ENCODE peak calls at places on chromosomes 7 and 10, in four cellular contexts. S is transverse colon, L is tibial artery, Q is spleen. O is an unnamed sample.

GRCh38 chr7:30549933-30550493 is 44.7 kb upstream of the GARS1 start:
- DNase-seq in Q (no peak), L (no peak), S (no peak), O (peak)

GRCh38 chr7:41425926-41426325 is 277.0 kb downstream of the INHBA start:
- DNase-seq in L (no peak), S (no peak), Q (no peak), O (peak)

GRCh38 chr10:96276831-96277230 is 5.5 kb upstream of the BLNK start:
- DNase-seq in L (no peak), Q (no peak), S (no peak), O (no peak)

GRCh38 chr7:52705768-52706167 is 329.7 kb upstream of the POM121L12 start:
- DNase-seq in Q (no peak), L (no peak), S (no peak), O (no peak)

GRCh38 chr7:46034056-46034768 is 113.1 kb upstream of the IGFBP3 start:
- DNase-seq in L (no peak), Q (no peak), S (no peak), O (no peak)

GRCh38 chr7:117809958-117810357 is 63.3 kb downstream of the CTTNBP2 start:
- DNase-seq in L (no peak), Q (no peak), S (no peak), O (no peak)

GRCh38 chr10:123157210-123157609 is 3.0 kb downstream of the BUB3 start:
- DNase-seq in L (no peak), Q (no peak), S (no peak), O (no peak)

GRCh38 chr7:13151982-13152381 is 464.5 kb downstream of the ARL4A start:
- DNase-seq in Q (no peak), L (no peak), S (no peak), O (no peak)

GRCh38 chr7:106313456-106313891 is 28.7 kb upstream of the NAMPT start:
- DNase-seq in L (no peak), S (no peak), Q (no peak), O (no peak)

GRCh38 chr7:149882264-149883048 is 8.7 kb downstream of the ATP6V0E2 start:
- DNase-seq in S (no peak), L (no peak), Q (no peak), O (no peak)

GRCh38 chr7:120272261-120272895 is 597 bp upstream of the KCND2 start:
- DNase-seq in Q (no peak), S (no peak), L (no peak), O (peak)

GRCh38 chr10:117662790-117663540 is 120.4 kb downstream of the EMX2 start:
- DNase-seq in S (no peak), L (no peak), Q (no peak), O (no peak)

GRCh38 chr7:139588632-139589031 is 65.1 kb downstream of the CLEC2L start:
- DNase-seq in L (no peak), S (no peak), Q (peak), O (no peak)

GRCh38 chr7:79998343-79998742 is 136.3 kb upstream of the GNAI1 start:
- DNase-seq in S (no peak), Q (no peak), L (no peak), O (no peak)

GRCh38 chr7:23347682-23348180 is 48.6 kb downstream of the MALSU1 start:
- DNase-seq in Q (no peak), S (no peak), L (no peak), O (peak)

GRCh38 chr7:79090543-79090942 is 362.9 kb downstream of the MAGI2 start:
- DNase-seq in L (no peak), S (no peak), Q (no peak), O (no peak)

GRCh38 chr7:36765605-36766004 is 41.3 kb upstream of the AOAH start:
- DNase-seq in Q (no peak), S (no peak), L (no peak), O (no peak)

GRCh38 chr7:138091073-138091472 is 14.8 kb downstream of the AKR1D1 start:
- DNase-seq in L (no peak), Q (no peak), S (no peak), O (no peak)

GRCh38 chr10:69665457-69666320 is 35.6 kb downstream of the FAM241B start:
- DNase-seq in S (no peak), Q (no peak), L (no peak), O (no peak)

GRCh38 chr10:6542999-6543430 is 37.1 kb downstream of the PRKCQ start:
- DNase-seq in L (no peak), S (no peak), Q (no peak), O (no peak)

GRCh38 chr10:127912607-127913367 is 5.9 kb downstream of the PTPRE start:
- DNase-seq in S (no peak), Q (no peak), L (no peak), O (no peak)

GRCh38 chr7:471866-472639 is 47.6 kb downstream of the PDGFA start:
- DNase-seq in Q (peak), L (peak), S (peak), O (no peak)

GRCh38 chr7:139560678-139561077 is 37.2 kb downstream of the CLEC2L start:
- DNase-seq in S (peak), L (no peak), Q (peak), O (no peak)

GRCh38 chr10:46042527-46042926 is 3.5 kb downstream of the MSMB start:
- DNase-seq in L (no peak), Q (no peak), S (no peak), O (peak)

GRCh38 chr10:122221958-122222357 is 49.1 kb upstream of the BTBD16 start:
- DNase-seq in S (no peak), L (no peak), Q (no peak), O (no peak)

GRCh38 chr7:1268866-1269265 is 36.2 kb downstream of the UNCX start:
- DNase-seq in S (no peak), Q (no peak), L (no peak), O (no peak)

GRCh38 chr7:140927351-140927750 is 2.6 kb upstream of the BRAF start:
- DNase-seq in S (no peak), L (no peak), Q (no peak), O (no peak)

GRCh38 chr7:29042893-29043292 is 84.8 kb upstream of the TRIL start:
- DNase-seq in L (no peak), Q (no peak), S (no peak), O (no peak)

GRCh38 chr7:40826419-40827216 is 691.8 kb downstream of the SUGCT start:
- DNase-seq in S (no peak), L (no peak), Q (no peak), O (no peak)

GRCh38 chr10:125123363-125124113 is 36.8 kb downstream of the CTBP2 start:
- DNase-seq in Q (peak), L (peak), S (peak), O (peak)

GRCh38 chr7:151759591-151760042 is 117.3 kb downstream of the PRKAG2 start:
- DNase-seq in S (peak), L (peak), Q (no peak), O (no peak)

GRCh38 chr10:49076741-49077521 is 38.4 kb downstream of the VSTM4 start:
- DNase-seq in Q (peak), L (no peak), S (no peak), O (no peak)

GRCh38 chr7:29343379-29343778 is 148.8 kb downstream of the CHN2 start:
- DNase-seq in L (no peak), Q (no peak), S (no peak), O (no peak)

GRCh38 chr10:58781873-58782488 is 269.3 kb downstream of the BICC1 start:
- DNase-seq in Q (no peak), L (no peak), S (no peak), O (no peak)

GRCh38 chr10:6737080-6737641 is 157.1 kb upstream of the PRKCQ start:
- DNase-seq in Q (no peak), S (no peak), L (no peak), O (peak)

GRCh38 chr10:119817991-119818888 is 54.4 kb downstream of the MCMBP start:
- DNase-seq in S (peak), Q (peak), L (peak), O (no peak)

GRCh38 chr10:126500866-126501265 is 112.6 kb upstream of the ADAM12 start:
- DNase-seq in S (no peak), L (no peak), Q (no peak), O (no peak)

DNA sequence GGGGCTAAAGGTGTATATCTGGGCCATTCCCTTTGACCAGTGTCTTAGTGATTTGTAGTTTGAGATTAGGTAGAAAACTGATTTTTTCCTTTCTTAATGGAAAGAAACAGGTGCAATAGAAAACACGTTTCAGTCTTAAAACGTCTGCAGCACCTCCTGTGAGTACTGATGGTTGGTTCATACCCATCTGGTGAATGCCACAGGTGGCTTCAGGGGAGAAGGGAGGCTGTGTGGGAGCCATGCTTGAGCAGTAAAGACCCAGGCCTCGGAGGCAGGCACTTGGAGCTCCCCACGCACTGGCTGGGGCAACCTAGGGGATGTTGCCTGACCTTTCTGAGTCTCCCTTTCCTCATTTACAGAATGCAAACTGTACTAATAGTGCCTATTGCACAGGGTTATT is 171.5 kb upstream of the GRB10 start:
- DNase-seq in Q (no peak), L (no peak), S (no peak), O (no peak)
- H3K27ac ChIP-seq in Q (no peak), L (no peak), S (no peak), O (no peak)

DNA sequence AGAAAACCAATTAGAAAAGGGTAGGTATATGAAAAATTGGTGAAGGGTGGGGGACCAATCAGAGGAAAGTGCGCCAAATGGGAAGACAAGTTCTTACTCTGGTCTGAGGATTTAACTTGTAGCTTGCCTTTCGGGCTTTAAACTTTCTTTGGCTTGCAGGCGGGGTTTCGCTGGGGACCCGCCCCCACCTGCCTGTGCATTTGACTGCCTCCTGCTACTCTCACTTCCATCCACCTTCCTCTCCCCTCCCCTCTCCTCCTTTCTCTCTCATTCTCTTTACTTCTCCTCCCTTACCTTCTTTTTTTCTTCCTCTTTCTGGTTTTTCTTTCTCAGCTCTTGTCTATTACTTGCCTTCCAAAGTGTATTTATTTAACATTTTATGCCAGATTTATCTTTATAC is 278.8 kb downstream of the DNAJB9 start:
- DNase-seq in Q (no peak), S (no peak), L (no peak), O (no peak)
- H3K27ac ChIP-seq in Q (no peak), S (no peak), L (no peak), O (no peak)

GRCh38 chr10:102720337-102720736 is 5.9 kb downstream of the SFXN2 start:
- DNase-seq in S (no peak), Q (no peak), L (no peak), O (no peak)
- H3K27ac ChIP-seq in S (no peak), Q (no peak), L (no peak), O (no peak)

GRCh38 chr10:132516771-132517725 is 20.5 kb upstream of the INPP5A start:
- DNase-seq in Q (peak), S (peak), L (peak), O (no peak)
- H3K27ac ChIP-seq in Q (peak), S (peak), L (peak), O (no peak)

DNA sequence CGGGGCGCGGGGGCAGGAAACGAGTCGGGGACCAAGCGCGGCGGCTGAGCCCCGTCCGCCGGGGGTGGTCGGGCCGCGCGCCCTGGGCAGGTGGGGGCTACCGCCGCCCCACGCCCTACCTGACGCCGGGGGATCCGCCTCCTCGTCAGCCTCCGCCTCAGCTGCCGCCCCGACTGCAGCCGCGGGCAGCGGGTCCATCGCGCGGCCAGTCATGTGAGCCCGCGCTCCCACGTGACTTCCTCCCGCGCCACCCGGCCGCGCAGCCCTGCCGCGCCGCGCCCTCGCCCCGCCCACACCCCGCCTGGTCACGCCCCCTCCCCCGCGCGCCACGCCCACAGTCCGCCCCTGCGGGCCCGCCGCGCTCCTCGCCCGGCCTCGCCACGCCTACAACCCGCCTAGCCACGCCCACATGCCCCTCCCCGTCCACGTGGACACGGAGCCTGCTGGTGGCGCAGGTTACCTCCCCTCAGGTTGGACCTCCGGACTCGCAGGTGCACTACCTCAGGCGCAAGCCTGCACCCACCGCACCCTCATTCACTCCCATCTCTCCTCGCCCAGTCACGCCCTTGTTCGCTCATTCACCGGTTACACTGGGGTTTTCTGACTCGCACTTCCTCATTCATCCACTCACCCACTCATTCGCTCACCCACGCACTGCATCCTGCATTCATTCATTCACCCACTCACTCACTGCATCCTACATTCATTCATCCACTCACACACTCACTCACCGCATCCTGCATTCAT is at the start of gene SNX8:
- DNase-seq in S (peak), L (peak), Q (peak), O (peak)
- H3K27ac ChIP-seq in S (peak), L (peak), Q (peak), O (peak)

DNA sequence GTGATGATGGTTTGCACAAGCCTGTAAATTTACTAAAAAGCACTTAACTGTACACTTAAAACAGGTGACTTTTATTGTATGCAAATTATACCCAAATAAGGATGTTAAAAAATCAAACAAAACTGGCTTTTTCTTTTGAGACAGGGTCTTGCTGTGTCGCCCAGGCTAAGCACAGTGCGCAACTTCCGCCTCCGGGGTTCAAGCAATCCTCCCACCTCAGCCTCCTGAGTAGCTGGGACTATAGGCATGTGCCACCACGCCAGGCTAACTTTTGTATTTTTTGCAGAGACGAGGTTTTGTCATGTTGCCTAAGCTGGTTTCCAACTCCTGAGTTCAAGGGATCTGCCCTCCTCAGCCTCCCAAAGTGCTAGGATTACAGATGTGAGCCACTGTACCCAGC is 77.7 kb downstream of the DNAJC1 start:
- DNase-seq in L (no peak), S (no peak), Q (no peak), O (no peak)
- H3K27ac ChIP-seq in L (no peak), S (no peak), Q (no peak), O (peak)

GRCh38 chr7:155667241-155667849 is 22.9 kb downstream of the RBM33 start:
- DNase-seq in S (no peak), L (no peak), Q (no peak), O (no peak)

GRCh38 chr7:155663942-155664341 is 19.5 kb downstream of the RBM33 start:
- DNase-seq in L (no peak), Q (no peak), S (no peak), O (no peak)

GRCh38 chr7:155662343-155663043 is 18.0 kb downstream of the RBM33 start:
- DNase-seq in Q (no peak), S (no peak), L (no peak), O (no peak)

GRCh38 chr7:155665079-155665956 is 20.9 kb downstream of the RBM33 start:
- DNase-seq in L (no peak), S (no peak), Q (no peak), O (no peak)

DNA sequence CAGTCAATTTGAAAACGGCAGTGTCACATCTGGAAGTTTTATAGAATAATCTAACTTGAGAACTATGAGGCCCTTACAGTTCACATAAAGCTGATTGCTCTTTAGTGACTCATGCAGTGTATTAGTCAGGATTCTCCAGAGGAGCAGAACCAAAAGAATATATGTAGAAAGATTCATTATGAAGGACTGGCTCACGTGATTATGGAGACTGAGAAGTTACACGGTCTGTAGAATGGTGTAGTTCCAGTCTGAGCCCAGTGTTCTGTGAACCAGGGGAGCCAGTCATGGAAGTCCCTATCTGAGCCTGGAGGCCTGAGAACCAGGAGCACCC is 21.5 kb downstream of the RBM33 start:
- DNase-seq in S (no peak), Q (no peak), L (no peak), O (peak)
- H3K27ac ChIP-seq in S (no peak), Q (no peak), L (no peak), O (peak)

GRCh38 chr10:79436850-79437103 is 8.6 kb downstream of the ZCCHC24 start:
- DNase-seq in S (no peak), Q (no peak), L (no peak), O (no peak)
- H3K27ac ChIP-seq in S (peak), Q (no peak), L (peak), O (no peak)

DNA sequence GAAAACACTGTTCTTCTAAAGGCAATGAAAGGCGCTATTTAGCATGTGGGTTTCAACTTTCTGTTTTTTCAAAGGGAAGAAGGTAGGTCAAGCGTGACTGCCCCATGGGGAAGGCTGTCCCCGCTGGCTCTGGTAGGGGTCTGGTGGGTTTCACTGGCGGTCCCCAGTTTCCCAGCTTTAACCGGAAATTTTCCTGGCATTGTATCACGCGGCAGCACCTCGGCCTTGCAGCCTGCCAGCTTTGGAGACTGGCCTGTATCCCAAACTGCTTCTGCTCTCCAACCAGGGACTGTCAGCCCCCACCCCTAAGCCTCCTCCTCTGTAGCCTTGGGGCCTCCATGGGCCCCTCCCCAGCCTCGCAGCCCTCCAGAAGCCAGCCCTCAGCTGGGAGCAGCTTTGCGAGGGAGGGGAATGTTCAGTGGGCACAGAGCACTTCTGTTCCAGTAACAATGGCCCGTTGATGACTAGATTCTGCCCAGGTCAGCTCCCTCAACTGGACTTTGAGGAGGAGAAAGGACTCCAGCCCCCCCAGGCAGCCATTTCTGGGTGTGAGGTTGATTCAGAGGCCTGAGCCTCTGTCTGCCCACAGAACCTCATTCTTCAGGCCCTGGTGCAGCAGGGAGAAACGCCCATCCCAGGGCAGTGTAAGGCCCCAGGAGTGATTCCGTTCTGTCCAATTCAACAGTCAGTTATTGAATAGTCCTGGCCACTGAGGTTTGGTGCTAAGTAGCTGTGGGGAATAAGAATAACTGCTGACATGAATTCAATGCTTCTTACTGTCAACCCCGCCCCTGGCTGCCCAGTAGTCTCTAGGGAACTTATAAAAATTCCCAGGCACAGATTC is 17.1 kb downstream of the CHST3 start:
- DNase-seq in L (peak), Q (peak), S (no peak), O (no peak)
- H3K27ac ChIP-seq in L (peak), Q (no peak), S (peak), O (no peak)

DNA sequence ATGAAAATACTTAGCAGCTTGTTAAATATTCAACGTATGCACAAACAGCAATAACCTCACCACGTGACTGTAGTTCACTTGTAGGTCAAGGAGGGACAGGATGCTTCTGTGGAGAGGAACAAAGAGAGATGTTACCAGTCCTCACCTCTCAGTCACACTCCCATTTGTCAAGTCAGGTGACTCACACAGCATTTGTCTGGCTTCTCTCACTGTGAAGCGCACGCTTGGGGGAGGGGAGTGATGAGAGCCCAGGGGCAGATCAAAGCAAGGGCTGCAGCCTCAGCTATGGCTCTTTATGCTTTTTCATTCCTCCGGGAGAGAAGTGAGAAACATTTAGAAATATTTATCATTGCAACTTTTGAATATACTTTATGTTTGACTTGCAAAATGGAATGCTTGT is 2.9 kb upstream of the RBM20 start:
- DNase-seq in L (no peak), Q (no peak), S (peak), O (no peak)
- H3K27ac ChIP-seq in L (no peak), Q (no peak), S (no peak), O (no peak)